ENCODE peak calls at places on chromosomes 13 and 19, in four cellular contexts. H is heart left ventricle, M is mesendoderm, R is choroid plexus epithelial cell. P is an unnamed sample.

GRCh38 chr19:39858541-39858940 is 12.4 kb upstream of the FBL start:
- DNase-seq in H (no peak), M (peak; percentile 65), R (no peak), P (peak; percentile 65)

GRCh38 chr13:49524740-49525501 is 29.2 kb downstream of the PHF11 start:
- DNase-seq in H (no peak), M (no peak), R (no peak), P (no peak)

GRCh38 chr19:11849264-11849615 is 714 bp downstream of the ZNF439 start:
- DNase-seq in H (no peak), M (no peak), R (peak; percentile 15), P (peak; percentile 18)

GRCh38 chr19:48363500-48363809 is 285 bp downstream of the TMEM143 start:
- DNase-seq in H (peak; percentile 67), M (no peak), R (no peak), P (no peak)

GRCh38 chr19:45179063-45179847 is 671 bp downstream of the BLOC1S3 start:
- DNase-seq in H (peak; percentile 51), M (no peak), R (peak; percentile 33), P (peak; percentile 65)

GRCh38 chr19:23075031-23075733 is 41.6 kb upstream of the ZNF730 start:
- DNase-seq in H (peak; percentile 62), M (peak; percentile 97), R (peak; percentile 85), P (peak; percentile 85)

GRCh38 chr19:17671906-17672305 is 16.2 kb downstream of the UNC13A start:
- DNase-seq in H (no peak), M (peak; percentile 87), R (peak; percentile 69), P (peak; percentile 62)

GRCh38 chr13:60441761-60442160 is 44.7 kb downstream of the TDRD3 start:
- DNase-seq in H (no peak), M (no peak), R (no peak), P (no peak)

GRCh38 chr13:100881291-100881864 is 206.8 kb upstream of the TMTC4 start:
- DNase-seq in H (no peak), M (no peak), R (peak; percentile 19), P (no peak)

GRCh38 chr13:109212630-109213029 is 573.8 kb downstream of the IRS2 start:
- DNase-seq in H (no peak), M (no peak), R (no peak), P (no peak)

GRCh38 chr19:41588497-41589209 is 12.7 kb downstream of the CEACAM21 start:
- DNase-seq in H (no peak), M (peak; percentile 38), R (peak; percentile 58), P (peak; percentile 39)

GRCh38 chr19:5335101-5335500 is 5.5 kb downstream of the PTPRS start:
- DNase-seq in H (peak; percentile 13), M (no peak), R (no peak), P (no peak)

GRCh38 chr19:5335593-5335992 is 5.0 kb downstream of the PTPRS start:
- DNase-seq in H (no peak), M (no peak), R (no peak), P (no peak)

GRCh38 chr19:5332501-5332900 is 8.1 kb downstream of the PTPRS start:
- DNase-seq in H (peak; percentile 13), M (no peak), R (no peak), P (no peak)

GRCh38 chr19:5333581-5334365 is 6.8 kb downstream of the PTPRS start:
- DNase-seq in H (peak; percentile 13), M (no peak), R (no peak), P (no peak)

DNA sequence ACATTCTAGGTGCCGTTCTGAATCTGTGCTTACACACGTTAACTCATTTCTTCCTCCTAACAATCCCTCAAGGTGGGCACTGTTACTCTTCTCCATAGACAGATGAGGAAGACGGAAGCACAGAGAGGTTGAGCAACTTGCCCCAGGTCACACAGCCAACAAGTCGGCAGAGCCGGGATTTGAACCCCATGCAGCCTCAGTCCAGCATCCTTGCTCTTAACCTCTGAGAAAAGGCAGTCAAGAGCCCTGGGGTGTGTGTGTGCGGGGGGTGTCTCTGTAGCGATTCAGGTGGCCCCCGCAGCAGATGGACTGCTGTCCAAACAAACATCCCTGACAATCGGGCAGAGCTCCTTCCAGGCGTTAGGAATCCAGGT is 6.3 kb downstream of the PTPRS start:
- DNase-seq in H (no peak), M (no peak), R (no peak), P (no peak)
- H3K4me3 ChIP-seq in H (no peak overlapping the region), M (no peak overlapping the region), R (no peak overlapping the region), P (no peak overlapping the region)

GRCh38 chr19:3185482-3186376 is at the start of gene NCLN:
- DNase-seq in H (peak; percentile 96), M (peak; percentile 98), R (peak; percentile 96), P (peak; percentile 98)

GRCh38 chr19:3186891-3187661 is 1.3 kb downstream of the NCLN start:
- DNase-seq in H (no peak), M (no peak), R (no peak), P (no peak)

GRCh38 chr19:3186377-3186688 is 603 bp downstream of the NCLN start:
- DNase-seq in H (no peak), M (no peak), R (no peak), P (no peak)

GRCh38 chr19:3183721-3184641 is 1.7 kb upstream of the NCLN start:
- DNase-seq in H (no peak), M (no peak), R (no peak), P (no peak)

GRCh38 chr19:3184847-3185481 is 766 bp upstream of the NCLN start:
- DNase-seq in H (peak; percentile 88), M (no peak), R (peak; percentile 81), P (peak; percentile 94)
- H3K4me3 ChIP-seq in H (peak overlapping the region; percentile 79), M (peak overlapping the region; percentile 35), R (peak overlapping the region; percentile 81), P (peak overlapping the region; percentile 89)

DNA sequence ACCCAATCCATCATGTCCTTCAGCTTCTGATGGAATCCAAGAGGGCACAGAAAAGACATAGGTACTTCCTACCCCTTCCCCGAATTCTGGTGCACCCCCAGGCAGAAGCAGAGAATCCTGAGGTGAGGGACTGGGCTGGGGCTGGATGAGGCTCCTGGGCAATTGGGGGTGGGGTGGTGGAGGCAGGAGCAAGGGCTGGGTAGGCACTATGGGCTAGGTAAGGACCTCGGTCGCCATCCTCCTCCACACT is 2.8 kb upstream of the KCNC3 start:
- DNase-seq in H (no peak), M (no peak), R (no peak), P (no peak)
- H3K4me3 ChIP-seq in H (peak overlapping the region; percentile 18), M (no peak overlapping the region), R (no peak overlapping the region), P (no peak overlapping the region)

GRCh38 chr13:98565726-98566577 is 11.0 kb downstream of the STK24 start:
- DNase-seq in H (peak; percentile 57), M (no peak), R (no peak), P (no peak)
- H3K4me3 ChIP-seq in H (peak overlapping the region; percentile 41), M (no peak overlapping the region), R (no peak overlapping the region), P (no peak overlapping the region)

DNA sequence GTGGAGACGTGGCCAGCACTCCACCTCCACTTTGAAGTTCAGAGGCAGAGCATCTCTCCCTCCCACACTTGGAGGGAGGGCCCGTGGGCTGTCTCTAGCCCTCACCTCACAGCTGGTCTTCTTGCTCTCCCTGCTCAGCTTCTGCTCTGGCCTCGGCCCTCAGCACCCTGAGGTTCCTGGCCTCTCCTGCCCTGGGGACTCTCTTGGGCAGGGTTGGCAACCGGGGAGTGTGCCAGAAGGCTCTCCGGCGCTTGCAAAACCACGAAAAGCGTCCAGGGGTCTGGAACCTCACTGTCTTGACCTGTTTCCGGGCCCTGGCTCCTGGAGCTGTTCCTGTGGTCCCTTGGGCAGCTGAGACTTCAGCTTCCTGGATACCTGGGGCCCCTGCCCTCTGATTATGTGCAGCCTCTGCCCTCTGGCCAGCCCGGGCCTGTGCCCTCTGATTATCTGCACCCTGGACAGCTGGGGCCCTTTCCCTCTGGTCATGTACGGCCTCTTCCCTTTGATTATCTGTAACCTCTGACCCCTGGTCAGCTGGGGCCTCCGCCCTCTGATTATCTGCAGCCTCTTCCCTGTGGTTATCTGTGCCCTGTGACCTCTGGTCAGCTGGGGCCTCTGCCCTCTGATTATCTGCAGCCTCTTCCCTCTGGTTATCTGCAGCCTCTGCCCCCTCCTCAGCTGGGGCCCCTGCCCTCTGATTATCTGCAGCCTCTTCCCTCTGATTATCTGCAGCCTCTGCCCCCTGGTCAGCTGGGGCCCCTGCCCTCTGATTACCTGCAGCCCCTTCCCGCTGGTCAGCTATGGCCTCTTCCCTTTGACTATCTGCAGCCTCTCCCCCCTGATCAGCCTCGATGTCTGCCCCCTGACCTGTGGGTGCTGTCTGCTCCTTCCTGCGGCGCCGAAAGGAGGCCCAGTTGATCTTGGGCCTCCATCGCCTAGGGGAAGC is 2.0 kb downstream of the CCDC8 start:
- DNase-seq in H (no peak), M (no peak), R (no peak), P (no peak)
- H3K4me3 ChIP-seq in H (peak overlapping the region; percentile 60), M (peak overlapping the region; percentile 70), R (peak overlapping the region; percentile 76), P (peak overlapping the region; percentile 55)

GRCh38 chr19:46480409-46480808 is 9.0 kb upstream of the PNMA8A start:
- DNase-seq in H (peak; percentile 54), M (no peak), R (peak; percentile 82), P (peak; percentile 67)
- H3K4me3 ChIP-seq in H (no peak overlapping the region), M (no peak overlapping the region), R (no peak overlapping the region), P (no peak overlapping the region)